ENCODE peak calls at places on chromosomes 3 and 15, in six cellular contexts. B, I, J, C, G and U are unnamed samples.

GRCh38 chr15:31265871-31266711 is 60.5 kb upstream of the KLF13 start:
- DNase-seq in B (peak), I (peak), J (peak), C (peak), G (peak), U (no peak)

GRCh38 chr3:170482199-170482598 is 63.5 kb downstream of the CLDN11 start:
- DNase-seq in B (no peak), I (no peak), J (no peak), C (no peak), G (no peak), U (no peak)

GRCh38 chr15:72835289-72835890 is 51.8 kb upstream of the ADPGK start:
- DNase-seq in B (no peak), I (no peak), J (no peak), C (peak), G (no peak), U (no peak)

GRCh38 chr3:192824313-192824712 is 93.3 kb downstream of the MB21D2 start:
- DNase-seq in B (no peak), I (no peak), J (no peak), C (no peak), G (no peak), U (no peak)

GRCh38 chr15:74120426-74120825 is 10.0 kb upstream of the ISLR2 start:
- DNase-seq in B (no peak), I (no peak), J (no peak), C (no peak), G (no peak), U (no peak)

GRCh38 chr3:70999730-71000129 is 583.8 kb downstream of the FOXP1 start:
- DNase-seq in B (no peak), I (no peak), J (no peak), C (peak), G (no peak), U (no peak)

GRCh38 chr3:29694331-29694730 is 413.5 kb downstream of the RBMS3 start:
- DNase-seq in B (no peak), I (no peak), J (no peak), C (peak), G (no peak), U (no peak)

GRCh38 chr3:192866804-192867203 is 50.9 kb downstream of the MB21D2 start:
- DNase-seq in B (no peak), I (no peak), J (no peak), C (no peak), G (no peak), U (no peak)

GRCh38 chr3:58052373-58053273 is 44.4 kb downstream of the FLNB start:
- DNase-seq in B (no peak), I (peak), J (no peak), C (peak), G (no peak), U (peak)

GRCh38 chr3:30586806-30587486 is 19.5 kb upstream of the TGFBR2 start:
- DNase-seq in B (no peak), I (no peak), J (no peak), C (no peak), G (no peak), U (no peak)

GRCh38 chr3:131922356-131922755 is 112.5 kb downstream of the CPNE4 start:
- DNase-seq in B (no peak), I (no peak), J (no peak), C (no peak), G (no peak), U (no peak)

GRCh38 chr15:64634020-64634419 is 141.4 kb downstream of the RBPMS2 start:
- DNase-seq in B (no peak), I (no peak), J (no peak), C (peak), G (peak), U (no peak)

GRCh38 chr3:113142476-113142875 is 68.9 kb upstream of the BOC start:
- DNase-seq in B (no peak), I (no peak), J (no peak), C (no peak), G (no peak), U (no peak)

GRCh38 chr3:186787642-186788481 is 4.5 kb downstream of the EIF4A2 start:
- DNase-seq in B (no peak), I (no peak), J (no peak), C (no peak), G (no peak), U (no peak)

GRCh38 chr15:50145451-50145872 is 26.4 kb upstream of the ATP8B4 start:
- DNase-seq in B (no peak), I (no peak), J (no peak), C (peak), G (no peak), U (peak)

GRCh38 chr3:66196633-66197032 is 24.2 kb upstream of the SLC25A26 start:
- DNase-seq in B (no peak), I (no peak), J (no peak), C (no peak), G (no peak), U (no peak)

GRCh38 chr15:83063555-83063954 is 3.5 kb downstream of the BTBD1 start:
- DNase-seq in B (no peak), I (no peak), J (no peak), C (no peak), G (no peak), U (no peak)

GRCh38 chr3:196186661-196187573 is 24.3 kb downstream of the ZDHHC19 start:
- DNase-seq in B (no peak), I (no peak), J (peak), C (no peak), G (peak), U (no peak)

GRCh38 chr3:38360345-38360744 is 13.8 kb downstream of the XYLB start:
- DNase-seq in B (no peak), I (no peak), J (no peak), C (no peak), G (no peak), U (no peak)

GRCh38 chr3:46848271-46849097 is 14.8 kb downstream of the MYL3 start:
- DNase-seq in B (peak), I (peak), J (no peak), C (peak), G (no peak), U (no peak)

GRCh38 chr3:48564022-48564421 is 441 bp upstream of the UCN2 start:
- DNase-seq in B (no peak), I (peak), J (no peak), C (peak), G (no peak), U (no peak)

GRCh38 chr3:102530443-102531195 is 95.8 kb downstream of the ZPLD1 start:
- DNase-seq in B (no peak), I (no peak), J (no peak), C (peak), G (no peak), U (peak)

GRCh38 chr15:80585544-80586018 is 109.5 kb upstream of the ABHD17C start:
- DNase-seq in B (no peak), I (no peak), J (no peak), C (no peak), G (no peak), U (no peak)

GRCh38 chr3:102087236-102087635 is 237.9 kb downstream of the NFKBIZ start:
- DNase-seq in B (no peak), I (no peak), J (no peak), C (no peak), G (no peak), U (no peak)

GRCh38 chr3:134776518-134776917 is 18.5 kb upstream of the EPHB1 start:
- DNase-seq in B (no peak), I (no peak), J (no peak), C (no peak), G (no peak), U (no peak)

DNA sequence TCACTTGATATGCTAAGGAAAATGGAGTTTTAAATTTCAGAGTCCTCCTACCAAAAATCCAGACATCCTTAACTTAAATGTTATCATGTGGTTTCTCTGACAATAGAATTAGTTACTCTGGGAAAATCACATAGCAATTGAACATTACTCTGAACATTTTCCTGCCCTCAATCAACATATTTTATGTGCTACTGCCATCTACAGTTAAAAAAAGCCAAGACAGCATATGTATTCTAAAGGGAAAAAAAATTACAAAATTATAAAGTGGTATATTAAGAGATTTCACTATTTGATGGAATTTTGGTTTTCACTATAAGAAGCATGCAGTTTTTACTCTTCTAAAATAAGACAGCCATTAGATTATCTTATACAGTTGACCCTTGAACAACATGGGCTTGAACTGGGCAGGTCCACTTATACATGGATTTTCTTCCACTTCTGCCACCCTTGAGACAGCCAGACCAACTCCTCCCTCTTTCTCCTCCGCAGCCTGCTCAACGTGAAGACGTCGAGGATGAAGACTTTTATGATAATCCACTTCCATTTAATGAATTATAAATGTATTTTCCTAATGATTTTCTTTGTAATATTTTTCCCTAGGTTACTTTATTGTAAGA is 122.3 kb downstream of the ATP1B3 start:
- DNase-seq in B (no peak), I (no peak), J (no peak), C (peak), G (no peak), U (no peak)
- TF ChIP-seq CTCF in B (peak), I (peak), J (peak), C (peak), G (peak), U (peak)

GRCh38 chr3:174365796-174366195 is 493.3 kb upstream of the NAALADL2 start:
- DNase-seq in B (no peak), I (no peak), J (no peak), C (no peak), G (no peak), U (no peak)

GRCh38 chr3:174358252-174358651 is 500.9 kb upstream of the NAALADL2 start:
- DNase-seq in B (no peak), I (no peak), J (no peak), C (no peak), G (no peak), U (no peak)

GRCh38 chr3:174363256-174363655 is 495.9 kb upstream of the NAALADL2 start:
- DNase-seq in B (no peak), I (no peak), J (no peak), C (peak), G (no peak), U (peak)
- TF ChIP-seq CTCF in B (no peak), I (no peak), J (no peak), C (no peak), G (no peak), U (no peak)

DNA sequence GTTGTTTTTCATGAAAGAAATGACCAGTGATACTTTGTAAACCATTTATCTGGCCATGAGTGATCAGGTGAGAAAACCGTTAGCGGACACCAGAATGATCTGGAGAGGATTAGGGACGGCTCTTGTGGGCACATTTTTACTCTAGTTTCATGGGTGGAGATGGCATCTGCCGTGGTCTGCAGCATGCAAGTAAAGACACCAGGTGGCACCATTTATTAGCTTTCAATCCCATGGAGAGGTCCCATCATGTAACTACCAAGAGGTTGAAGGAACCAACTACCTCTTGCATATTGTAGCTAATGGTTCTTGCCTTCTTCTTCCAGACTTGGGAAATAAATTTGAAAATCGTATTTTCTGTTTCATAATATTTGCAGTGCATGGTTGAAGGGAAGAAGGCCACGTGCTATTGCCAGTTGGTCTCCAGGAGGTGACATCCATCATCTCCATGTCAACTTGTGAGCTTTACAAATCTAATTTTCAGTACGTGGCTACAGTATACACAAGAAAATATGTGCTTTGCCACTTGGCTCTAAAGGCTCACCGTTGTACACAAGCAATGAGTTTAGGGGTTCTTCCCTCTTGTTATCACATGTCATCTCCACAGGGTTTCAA is 1.5 kb upstream of the MAPKBP1 start:
- DNase-seq in B (peak), I (no peak), J (peak), C (peak), G (peak), U (no peak)
- TF ChIP-seq CTCF in B (peak), I (peak), J (peak), C (peak), G (peak), U (peak)

DNA sequence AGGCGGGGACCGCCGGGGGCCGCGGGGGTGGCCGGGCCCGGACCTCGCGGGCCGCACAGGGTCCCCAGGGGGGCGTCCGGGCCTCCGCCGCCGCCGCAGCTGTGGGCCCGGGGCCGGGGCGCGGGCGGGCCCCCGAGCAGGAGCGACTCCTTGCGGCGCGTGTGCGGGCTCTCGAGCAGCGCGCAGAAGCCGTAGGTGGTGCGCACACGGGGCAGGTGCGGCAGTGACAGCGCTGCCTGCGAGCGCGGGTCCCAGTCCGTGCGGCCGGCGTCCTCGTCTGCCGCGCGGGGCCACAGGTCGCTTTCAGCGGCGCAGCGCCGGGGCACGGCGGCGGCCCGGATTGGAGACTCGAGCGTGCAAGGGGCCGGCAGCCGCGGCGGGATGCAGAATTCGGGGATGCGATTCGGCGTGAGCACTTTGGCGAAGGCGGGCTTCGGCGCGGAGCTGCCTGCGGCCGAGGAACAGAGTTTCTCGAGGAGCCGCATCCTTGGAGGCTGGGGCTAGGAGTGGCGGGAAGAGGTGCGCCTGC is 521 bp downstream of the C2CD4B start:
- DNase-seq in B (no peak), I (peak), J (peak), C (peak), G (no peak), U (no peak)
- TF ChIP-seq CTCF in B (no peak), I (no peak), J (no peak), C (no peak), G (no peak), U (no peak)

DNA sequence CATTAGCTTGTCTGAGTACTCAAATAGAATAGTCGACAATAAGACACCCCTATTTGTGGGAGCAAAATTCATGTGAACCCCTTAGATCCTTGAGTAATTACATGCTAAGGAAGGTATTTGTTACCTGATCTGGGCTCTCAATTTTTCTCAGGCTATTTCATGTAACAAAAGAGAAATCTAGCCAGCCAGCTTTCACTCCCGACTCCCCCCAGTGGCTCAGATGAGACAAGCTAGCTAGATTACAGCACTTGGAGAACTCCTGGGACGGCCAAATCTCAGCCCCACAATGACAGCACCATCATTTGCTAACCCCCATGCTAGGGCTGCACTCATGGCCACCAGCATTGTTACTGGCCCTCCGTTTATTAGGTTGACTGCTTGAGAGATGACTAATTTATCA is 41.3 kb downstream of the GLDN start:
- DNase-seq in B (no peak), I (no peak), J (no peak), C (peak), G (peak), U (no peak)
- TF ChIP-seq CTCF in B (no peak), I (peak), J (peak), C (peak), G (peak), U (peak)

DNA sequence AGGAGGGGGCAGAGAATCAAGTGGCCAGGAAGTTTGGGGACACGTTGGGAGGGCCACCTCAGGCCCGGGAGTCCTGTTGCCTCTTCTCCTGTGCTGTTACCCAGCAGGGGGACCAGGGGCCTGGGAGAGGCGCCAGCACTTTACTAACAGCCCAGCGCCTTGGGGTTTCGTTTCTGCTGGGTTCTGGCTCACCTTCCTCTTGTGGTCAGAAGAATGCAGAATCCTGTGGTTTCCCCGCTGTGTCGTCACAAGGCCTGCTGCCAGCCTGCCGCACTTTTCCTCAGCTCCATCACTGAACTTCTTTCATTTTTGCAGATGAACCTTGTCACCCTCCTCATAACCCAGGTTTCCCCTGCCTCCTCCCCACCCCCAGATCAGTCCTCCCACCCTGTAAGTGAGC is 67.7 kb downstream of the SLC30A4 start:
- DNase-seq in B (peak), I (peak), J (no peak), C (peak), G (peak), U (peak)
- TF ChIP-seq CTCF in B (no peak), I (no peak), J (no peak), C (peak), G (no peak), U (peak)

GRCh38 chr3:13229291-13229949 is 156.2 kb upstream of the IQSEC1 start:
- DNase-seq in B (no peak), I (no peak), J (no peak), C (peak), G (peak), U (no peak)
- TF ChIP-seq CTCF in B (no peak), I (peak), J (no peak), C (peak), G (peak), U (peak)